ENCODE peak calls at places on chromosome 15, in nine cellular contexts. One of them, this sample, is unnamed.

GRCh38 chr15:80587816-80588456 is 107.2 kb upstream of the ABHD17C start:
- DNase-seq in neural progenitor cell: no peak
- DNase-seq in body of pancreas: no peak
- DNase-seq in GM20000: no peak
- DNase-seq in ELR: peak
- DNase-seq in H9: peak
- DNase-seq in astrocyte of the spinal cord: peak
- DNase-seq in hypothalamus: no peak
- DNase-seq in progenitor cell of endocrine pancreas: no peak
- DNase-seq in this sample: no peak

GRCh38 chr15:93800805-93801204 is 430.6 kb upstream of the MCTP2 start:
- DNase-seq in neural progenitor cell: no peak
- DNase-seq in body of pancreas: no peak
- DNase-seq in GM20000: no peak
- DNase-seq in ELR: no peak
- DNase-seq in H9: peak
- DNase-seq in astrocyte of the spinal cord: no peak
- DNase-seq in hypothalamus: no peak
- DNase-seq in progenitor cell of endocrine pancreas: no peak
- DNase-seq in this sample: no peak

GRCh38 chr15:78873796-78874761 is 1.4 kb downstream of the MORF4L1 start:
- DNase-seq in neural progenitor cell: peak
- DNase-seq in body of pancreas: peak
- DNase-seq in GM20000: no peak
- DNase-seq in ELR: peak
- DNase-seq in H9: no peak
- DNase-seq in astrocyte of the spinal cord: no peak
- DNase-seq in hypothalamus: no peak
- DNase-seq in progenitor cell of endocrine pancreas: no peak
- DNase-seq in this sample: no peak

GRCh38 chr15:77606142-77607034 is 26.3 kb downstream of the LINGO1 start:
- DNase-seq in neural progenitor cell: no peak
- DNase-seq in body of pancreas: no peak
- DNase-seq in GM20000: no peak
- DNase-seq in ELR: no peak
- DNase-seq in H9: peak
- DNase-seq in astrocyte of the spinal cord: no peak
- DNase-seq in hypothalamus: no peak
- DNase-seq in progenitor cell of endocrine pancreas: no peak
- DNase-seq in this sample: no peak

GRCh38 chr15:69668049-69668705 is 215.6 kb downstream of the RPLP1 start:
- DNase-seq in neural progenitor cell: no peak
- DNase-seq in body of pancreas: no peak
- DNase-seq in GM20000: no peak
- DNase-seq in ELR: no peak
- DNase-seq in H9: no peak
- DNase-seq in astrocyte of the spinal cord: no peak
- DNase-seq in hypothalamus: no peak
- DNase-seq in progenitor cell of endocrine pancreas: no peak
- DNase-seq in this sample: no peak

GRCh38 chr15:60444289-60444912 is 34.5 kb downstream of the ICE2 start:
- DNase-seq in neural progenitor cell: no peak
- DNase-seq in body of pancreas: no peak
- DNase-seq in GM20000: no peak
- DNase-seq in ELR: peak
- DNase-seq in H9: no peak
- DNase-seq in astrocyte of the spinal cord: peak
- DNase-seq in hypothalamus: no peak
- DNase-seq in progenitor cell of endocrine pancreas: no peak
- DNase-seq in this sample: no peak

GRCh38 chr15:94196536-94196935 is 34.8 kb upstream of the MCTP2 start:
- DNase-seq in neural progenitor cell: no peak
- DNase-seq in body of pancreas: no peak
- DNase-seq in GM20000: no peak
- DNase-seq in ELR: no peak
- DNase-seq in H9: no peak
- DNase-seq in astrocyte of the spinal cord: peak
- DNase-seq in hypothalamus: no peak
- DNase-seq in progenitor cell of endocrine pancreas: no peak
- DNase-seq in this sample: no peak

GRCh38 chr15:26028086-26028740 is 165.1 kb upstream of the ATP10A start:
- DNase-seq in neural progenitor cell: no peak
- DNase-seq in body of pancreas: no peak
- DNase-seq in GM20000: no peak
- DNase-seq in ELR: no peak
- DNase-seq in H9: no peak
- DNase-seq in astrocyte of the spinal cord: no peak
- DNase-seq in hypothalamus: no peak
- DNase-seq in progenitor cell of endocrine pancreas: no peak
- DNase-seq in this sample: no peak

GRCh38 chr15:89749951-89750559 is 994 bp downstream of the MESP1 start:
- DNase-seq in neural progenitor cell: peak
- DNase-seq in body of pancreas: peak
- DNase-seq in GM20000: no peak
- DNase-seq in ELR: no peak
- DNase-seq in H9: peak
- DNase-seq in astrocyte of the spinal cord: no peak
- DNase-seq in hypothalamus: no peak
- DNase-seq in progenitor cell of endocrine pancreas: no peak
- DNase-seq in this sample: no peak

GRCh38 chr15:90762109-90762508 is 45.0 kb downstream of the BLM start:
- DNase-seq in neural progenitor cell: no peak
- DNase-seq in body of pancreas: peak
- DNase-seq in GM20000: no peak
- DNase-seq in ELR: no peak
- DNase-seq in H9: no peak
- DNase-seq in astrocyte of the spinal cord: peak
- DNase-seq in hypothalamus: no peak
- DNase-seq in progenitor cell of endocrine pancreas: no peak
- DNase-seq in this sample: peak

GRCh38 chr15:100093211-100094126 is 248.3 kb downstream of the ADAMTS17 start:
- DNase-seq in neural progenitor cell: no peak
- DNase-seq in body of pancreas: no peak
- DNase-seq in GM20000: no peak
- DNase-seq in ELR: peak
- DNase-seq in H9: no peak
- DNase-seq in astrocyte of the spinal cord: peak
- DNase-seq in hypothalamus: no peak
- DNase-seq in progenitor cell of endocrine pancreas: no peak
- DNase-seq in this sample: peak

GRCh38 chr15:84748274-84749110 is at the start of gene ZNF592:
- DNase-seq in neural progenitor cell: peak
- DNase-seq in body of pancreas: peak
- DNase-seq in GM20000: peak
- DNase-seq in ELR: peak
- DNase-seq in H9: peak
- DNase-seq in astrocyte of the spinal cord: peak
- DNase-seq in hypothalamus: peak
- DNase-seq in progenitor cell of endocrine pancreas: peak
- DNase-seq in this sample: peak

GRCh38 chr15:98737122-98737521 is 88.8 kb downstream of the IGF1R start:
- DNase-seq in neural progenitor cell: no peak
- DNase-seq in body of pancreas: no peak
- DNase-seq in GM20000: no peak
- DNase-seq in ELR: no peak
- DNase-seq in H9: no peak
- DNase-seq in astrocyte of the spinal cord: no peak
- DNase-seq in hypothalamus: no peak
- DNase-seq in progenitor cell of endocrine pancreas: no peak
- DNase-seq in this sample: no peak

GRCh38 chr15:68789921-68790575 is 30.6 kb downstream of the ANP32A start:
- DNase-seq in neural progenitor cell: peak
- DNase-seq in body of pancreas: peak
- DNase-seq in GM20000: no peak
- DNase-seq in ELR: no peak
- DNase-seq in H9: peak
- DNase-seq in astrocyte of the spinal cord: peak
- DNase-seq in hypothalamus: no peak
- DNase-seq in progenitor cell of endocrine pancreas: no peak
- DNase-seq in this sample: no peak

GRCh38 chr15:64224508-64224907 is 61.7 kb upstream of the PPIB start:
- DNase-seq in neural progenitor cell: no peak
- DNase-seq in body of pancreas: peak
- DNase-seq in GM20000: no peak
- DNase-seq in ELR: no peak
- DNase-seq in H9: no peak
- DNase-seq in astrocyte of the spinal cord: peak
- DNase-seq in hypothalamus: no peak
- DNase-seq in progenitor cell of endocrine pancreas: no peak
- DNase-seq in this sample: no peak

GRCh38 chr15:70200511-70200991 is 102.8 kb upstream of the TLE3 start:
- DNase-seq in neural progenitor cell: no peak
- DNase-seq in body of pancreas: no peak
- DNase-seq in GM20000: no peak
- DNase-seq in ELR: no peak
- DNase-seq in H9: no peak
- DNase-seq in astrocyte of the spinal cord: no peak
- DNase-seq in hypothalamus: no peak
- DNase-seq in progenitor cell of endocrine pancreas: no peak
- DNase-seq in this sample: no peak

GRCh38 chr15:74303741-74304309 is 63.6 kb downstream of the CYP11A1 start:
- DNase-seq in neural progenitor cell: no peak
- DNase-seq in body of pancreas: no peak
- DNase-seq in GM20000: no peak
- DNase-seq in ELR: no peak
- DNase-seq in H9: no peak
- DNase-seq in astrocyte of the spinal cord: no peak
- DNase-seq in hypothalamus: no peak
- DNase-seq in progenitor cell of endocrine pancreas: no peak
- DNase-seq in this sample: no peak

GRCh38 chr15:83276661-83277060 is 7.8 kb downstream of the BNC1 start:
- DNase-seq in neural progenitor cell: no peak
- DNase-seq in body of pancreas: no peak
- DNase-seq in GM20000: no peak
- DNase-seq in ELR: no peak
- DNase-seq in H9: no peak
- DNase-seq in astrocyte of the spinal cord: peak
- DNase-seq in hypothalamus: no peak
- DNase-seq in progenitor cell of endocrine pancreas: no peak
- DNase-seq in this sample: no peak

GRCh38 chr15:71440479-71441071 is 325.3 kb downstream of the THSD4 start:
- DNase-seq in neural progenitor cell: peak
- DNase-seq in body of pancreas: no peak
- DNase-seq in GM20000: peak
- DNase-seq in ELR: peak
- DNase-seq in H9: no peak
- DNase-seq in astrocyte of the spinal cord: peak
- DNase-seq in hypothalamus: no peak
- DNase-seq in progenitor cell of endocrine pancreas: no peak
- DNase-seq in this sample: no peak

GRCh38 chr15:91782221-91782620 is 71.3 kb upstream of the SLCO3A1 start:
- DNase-seq in neural progenitor cell: no peak
- DNase-seq in body of pancreas: no peak
- DNase-seq in GM20000: no peak
- DNase-seq in ELR: no peak
- DNase-seq in H9: no peak
- DNase-seq in astrocyte of the spinal cord: no peak
- DNase-seq in hypothalamus: no peak
- DNase-seq in progenitor cell of endocrine pancreas: no peak
- DNase-seq in this sample: peak

GRCh38 chr15:60534051-60534450 is 55.1 kb upstream of the ICE2 start:
- DNase-seq in neural progenitor cell: no peak
- DNase-seq in body of pancreas: no peak
- DNase-seq in GM20000: no peak
- DNase-seq in ELR: no peak
- DNase-seq in H9: no peak
- DNase-seq in astrocyte of the spinal cord: no peak
- DNase-seq in hypothalamus: no peak
- DNase-seq in progenitor cell of endocrine pancreas: no peak
- DNase-seq in this sample: no peak

GRCh38 chr15:48538941-48539340 is 106.6 kb downstream of the FBN1 start:
- DNase-seq in neural progenitor cell: no peak
- DNase-seq in body of pancreas: no peak
- DNase-seq in GM20000: no peak
- DNase-seq in ELR: no peak
- DNase-seq in H9: no peak
- DNase-seq in astrocyte of the spinal cord: no peak
- DNase-seq in hypothalamus: no peak
- DNase-seq in progenitor cell of endocrine pancreas: no peak
- DNase-seq in this sample: no peak

GRCh38 chr15:91472316-91472756 is 372.3 kb downstream of the SV2B start:
- DNase-seq in neural progenitor cell: no peak
- DNase-seq in body of pancreas: no peak
- DNase-seq in GM20000: no peak
- DNase-seq in ELR: no peak
- DNase-seq in H9: no peak
- DNase-seq in astrocyte of the spinal cord: no peak
- DNase-seq in hypothalamus: no peak
- DNase-seq in progenitor cell of endocrine pancreas: no peak
- DNase-seq in this sample: no peak

GRCh38 chr15:31339558-31339895 is 12.9 kb downstream of the KLF13 start:
- DNase-seq in neural progenitor cell: no peak
- DNase-seq in body of pancreas: peak
- DNase-seq in GM20000: no peak
- DNase-seq in ELR: no peak
- DNase-seq in H9: no peak
- DNase-seq in astrocyte of the spinal cord: no peak
- DNase-seq in hypothalamus: no peak
- DNase-seq in progenitor cell of endocrine pancreas: no peak
- DNase-seq in this sample: no peak

GRCh38 chr15:74664028-74664616 is 31.7 kb downstream of the EDC3 start:
- DNase-seq in neural progenitor cell: no peak
- DNase-seq in body of pancreas: peak
- DNase-seq in GM20000: no peak
- DNase-seq in ELR: peak
- DNase-seq in H9: no peak
- DNase-seq in astrocyte of the spinal cord: peak
- DNase-seq in hypothalamus: no peak
- DNase-seq in progenitor cell of endocrine pancreas: no peak
- DNase-seq in this sample: peak